ENCODE peak calls at places on chromosomes 11 and 22, in ten cellular contexts. P is foreskin fibroblast, C is lower leg skin, G is kidney epithelial cell, S is fibroblast of mammary gland, T is upper lobe of right lung, D is GM12865, Y is HCT116, X is sigmoid colon, W is brain microvascular endothelial cell. A is an unnamed sample.

GRCh38 chr11:45104790-45105084 is 41.7 kb upstream of the PRDM11 start:
- DNase-seq in W (no peak), P (no peak), S (no peak), T (no peak), G (no peak), D (no peak), Y (no peak), X (no peak), C (peak), A (no peak)

GRCh38 chr22:39856588-39856987 is 37.0 kb downstream of the ENTHD1 start:
- DNase-seq in S (no peak), G (no peak), X (no peak), P (no peak), D (no peak), C (no peak), W (no peak), Y (no peak), T (no peak), A (no peak)

GRCh38 chr22:31343235-31344191 is 2.6 kb downstream of the PATZ1 start:
- DNase-seq in T (peak), D (peak), G (no peak), Y (no peak), W (no peak), C (peak), X (no peak), S (no peak), P (peak), A (peak)

GRCh38 chr11:72091292-72091691 is 10.6 kb downstream of the LRRC51 start:
- DNase-seq in X (peak), W (peak), C (no peak), S (peak), T (peak), D (peak), P (peak), G (no peak), Y (no peak), A (peak)

GRCh38 chr11:117435296-117435695 is 107.6 kb downstream of the CEP164 start:
- DNase-seq in Y (no peak), W (no peak), S (no peak), X (no peak), C (no peak), D (peak), T (no peak), P (no peak), G (no peak), A (no peak)

GRCh38 chr11:93611836-93612677 is 49.4 kb upstream of the CEP295 start:
- DNase-seq in G (no peak), P (no peak), X (no peak), C (no peak), Y (no peak), D (no peak), S (no peak), W (no peak), T (no peak), A (no peak)

GRCh38 chr22:40241200-40241763 is 63.6 kb downstream of the TNRC6B start:
- DNase-seq in S (no peak), T (no peak), C (no peak), Y (no peak), X (no peak), P (no peak), G (no peak), D (no peak), W (no peak), A (no peak)

GRCh38 chr22:48258108-48258705 is 1495.8 kb downstream of the TBC1D22A start:
- DNase-seq in T (no peak), P (no peak), D (no peak), G (no peak), W (no peak), C (peak), Y (no peak), S (no peak), X (no peak), A (no peak)

GRCh38 chr11:65132988-65133700 is 1.2 kb downstream of the SYVN1 start:
- DNase-seq in S (no peak), G (no peak), D (peak), X (peak), C (no peak), Y (peak), P (no peak), T (peak), W (no peak), A (peak)

GRCh38 chr11:2666828-2667570 is 32.8 kb downstream of the KCNQ1OT1 start:
- DNase-seq in D (no peak), G (no peak), Y (no peak), C (peak), P (no peak), W (no peak), X (peak), T (peak), S (peak), A (no peak)

GRCh38 chr11:116929393-116930090 is 92.1 kb upstream of the APOA1 start:
- DNase-seq in C (no peak), X (no peak), S (peak), D (no peak), G (no peak), Y (no peak), P (no peak), W (peak), T (no peak), A (no peak)

GRCh38 chr11:107562647-107563208 is 2.8 kb downstream of the ALKBH8 start:
- DNase-seq in P (peak), W (peak), X (no peak), S (peak), G (peak), Y (peak), C (no peak), T (no peak), D (no peak), A (peak)

GRCh38 chr11:36254739-36255138 is 34.5 kb downstream of the COMMD9 start:
- DNase-seq in S (peak), G (no peak), C (no peak), W (no peak), T (no peak), D (no peak), Y (no peak), P (peak), X (no peak), A (peak)

GRCh38 chr22:25706197-25706596 is 35.8 kb upstream of the MYO18B start:
- DNase-seq in C (no peak), X (no peak), G (no peak), W (no peak), S (no peak), Y (no peak), D (no peak), P (no peak), T (no peak), A (no peak)

GRCh38 chr22:43200031-43200430 is 13.1 kb upstream of the TTLL12 start:
- DNase-seq in Y (no peak), T (no peak), P (no peak), S (no peak), G (no peak), W (no peak), D (no peak), C (no peak), X (no peak), A (no peak)

GRCh38 chr11:34266987-34267386 is 90.8 kb downstream of the ABTB2 start:
- DNase-seq in W (no peak), G (no peak), P (peak), Y (no peak), T (no peak), D (no peak), S (no peak), C (no peak), X (no peak), A (no peak)

GRCh38 chr11:7614656-7615055 is 58.6 kb downstream of the CYB5R2 start:
- DNase-seq in C (no peak), S (no peak), W (no peak), P (no peak), Y (no peak), X (no peak), D (no peak), T (no peak), G (no peak), A (no peak)

GRCh38 chr11:83006877-83007330 is 64.8 kb downstream of the RAB30 start:
- DNase-seq in X (no peak), P (no peak), W (no peak), C (no peak), Y (no peak), G (no peak), D (peak), S (no peak), T (no peak), A (no peak)

GRCh38 chr22:46833228-46833627 is 70.8 kb downstream of the TBC1D22A start:
- DNase-seq in W (peak), S (no peak), C (no peak), X (no peak), G (no peak), P (peak), T (no peak), Y (peak), D (no peak), A (peak)
- TF ChIP-seq CTCF in W (peak), S (no peak), C (no peak), X (no peak), G (peak), P (peak), T (no peak), Y (no peak), D (no peak), A (peak)

DNA sequence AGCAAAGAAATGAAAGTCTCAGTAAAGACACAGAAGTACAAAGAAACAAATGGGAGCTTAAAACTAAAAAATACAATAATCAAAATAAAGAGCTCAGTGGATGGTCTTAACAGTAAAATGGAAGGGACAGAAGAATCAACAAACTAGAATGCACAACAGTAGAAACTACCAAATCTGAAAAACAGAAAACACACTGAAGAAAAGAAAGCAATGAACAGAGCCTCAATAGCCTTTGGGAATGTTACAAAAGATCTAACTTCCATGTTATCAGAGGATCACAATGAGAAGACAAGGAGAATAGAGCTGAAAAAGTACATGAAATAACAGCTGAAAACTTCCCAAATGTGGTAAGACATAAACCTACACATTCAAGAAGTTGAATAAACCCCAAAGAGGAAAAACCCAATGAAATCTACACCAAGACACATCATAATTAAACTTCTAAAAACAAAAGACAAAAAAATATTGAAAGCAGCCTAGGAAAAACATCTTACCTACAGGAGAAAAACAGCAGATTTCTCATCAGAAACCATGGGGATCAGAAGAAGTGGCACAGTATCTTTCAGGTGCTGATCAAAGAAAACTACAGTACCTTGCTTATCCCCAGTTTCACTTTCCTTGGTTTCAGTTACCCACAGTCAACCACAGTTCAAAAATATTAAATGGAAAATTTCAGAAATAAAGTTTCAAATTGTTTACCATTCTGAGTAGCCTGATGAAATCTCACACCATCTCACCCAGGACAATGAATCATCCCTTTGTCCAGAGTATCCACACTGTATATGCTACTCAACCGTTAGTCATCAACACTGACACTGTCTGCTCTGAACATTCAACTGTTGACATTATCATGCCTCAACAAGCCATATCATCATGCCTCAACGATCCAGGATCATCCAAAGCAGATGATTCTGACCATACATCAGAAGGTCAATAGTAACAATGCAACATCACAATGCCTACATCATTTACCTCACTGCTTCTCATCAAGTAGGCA is 22.2 kb downstream of the RRAS2 start:
- DNase-seq in T (no peak), S (peak), D (no peak), X (no peak), P (peak), Y (peak), C (no peak), G (peak), W (peak), A (peak)
- H3K4me3 ChIP-seq in T (no peak), S (no peak), D (no peak), X (no peak), P (no peak), Y (no peak), C (no peak), G (no peak), W (peak), A (peak)

GRCh38 chr22:38518620-38519019 is 12.5 kb upstream of the DDX17 start:
- DNase-seq in X (no peak), C (no peak), D (no peak), T (no peak), S (no peak), G (no peak), W (no peak), P (no peak), Y (no peak), A (no peak)

GRCh38 chr22:38513063-38513462 is 7.0 kb upstream of the DDX17 start:
- DNase-seq in Y (no peak), W (no peak), P (no peak), G (no peak), T (no peak), X (no peak), S (no peak), C (no peak), D (peak), A (no peak)
- TF ChIP-seq CTCF in Y (no peak), W (no peak), P (no peak), G (no peak), T (no peak), X (no peak), S (no peak), C (no peak), D (peak), A (no peak)

GRCh38 chr11:94738746-94739145 is 29.4 kb upstream of the AMOTL1 start:
- DNase-seq in P (no peak), T (no peak), X (no peak), C (no peak), W (no peak), S (no peak), G (no peak), D (no peak), Y (no peak), A (no peak)

GRCh38 chr11:94739331-94739730 is 28.8 kb upstream of the AMOTL1 start:
- DNase-seq in W (no peak), S (no peak), T (no peak), X (no peak), D (no peak), G (no peak), C (no peak), P (no peak), Y (no peak), A (no peak)

GRCh38 chr11:94742645-94743044 is 25.5 kb upstream of the AMOTL1 start:
- DNase-seq in G (no peak), X (no peak), D (no peak), S (no peak), T (no peak), C (no peak), Y (no peak), W (no peak), P (no peak), A (no peak)

GRCh38 chr11:94740083-94740974 is 27.8 kb upstream of the AMOTL1 start:
- DNase-seq in W (no peak), C (peak), T (peak), P (peak), G (no peak), S (no peak), X (peak), Y (no peak), D (no peak), A (no peak)

GRCh38 chr11:94740975-94741707 is 27.0 kb upstream of the AMOTL1 start:
- DNase-seq in S (peak), G (no peak), W (peak), P (peak), C (peak), X (peak), Y (peak), D (peak), T (peak), A (peak)
- H3K4me3 ChIP-seq in S (peak), G (peak), W (peak), P (peak), C (peak), X (peak), Y (no peak), D (no peak), T (peak), A (peak)

DNA sequence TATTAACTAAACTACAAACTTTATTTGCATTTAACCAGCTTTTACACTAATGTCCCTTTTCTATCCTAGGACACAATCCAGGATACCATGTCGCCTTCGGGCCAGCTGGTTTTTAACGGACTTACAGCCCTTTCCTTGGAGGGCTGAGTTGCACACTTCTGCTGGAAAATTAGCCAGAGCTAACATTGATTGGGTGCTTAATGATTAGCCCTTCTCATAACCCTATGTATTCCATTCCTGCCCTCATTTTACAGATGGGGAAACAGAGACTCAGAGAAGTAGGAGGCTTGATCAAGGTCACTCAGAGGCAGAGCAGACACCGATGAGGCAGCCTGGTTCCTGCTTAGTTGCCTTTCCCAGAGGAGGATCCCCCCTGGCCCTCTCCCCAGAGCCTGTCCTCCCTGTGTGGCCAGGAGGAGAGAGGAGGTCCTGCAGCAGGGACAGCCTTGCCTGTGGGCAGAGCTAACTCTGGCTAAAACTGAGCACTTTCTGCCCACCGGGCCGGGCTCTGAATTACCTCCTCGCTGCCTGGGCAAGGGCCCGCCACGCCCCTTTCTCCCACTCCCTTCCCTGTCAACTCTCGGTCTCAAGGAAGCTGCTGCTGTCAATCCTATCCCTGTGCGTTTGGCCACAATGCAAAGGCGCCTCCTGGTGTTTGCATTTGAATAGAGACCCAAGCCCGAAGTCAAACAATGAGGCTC is 59.6 kb upstream of the PAX6 start:
- DNase-seq in P (peak), D (peak), X (no peak), W (peak), Y (peak), S (peak), T (no peak), G (no peak), C (peak), A (peak)
- TF ChIP-seq CTCF in P (peak), D (peak), X (peak), W (peak), Y (peak), S (peak), T (peak), G (peak), C (no peak), A (peak)

DNA sequence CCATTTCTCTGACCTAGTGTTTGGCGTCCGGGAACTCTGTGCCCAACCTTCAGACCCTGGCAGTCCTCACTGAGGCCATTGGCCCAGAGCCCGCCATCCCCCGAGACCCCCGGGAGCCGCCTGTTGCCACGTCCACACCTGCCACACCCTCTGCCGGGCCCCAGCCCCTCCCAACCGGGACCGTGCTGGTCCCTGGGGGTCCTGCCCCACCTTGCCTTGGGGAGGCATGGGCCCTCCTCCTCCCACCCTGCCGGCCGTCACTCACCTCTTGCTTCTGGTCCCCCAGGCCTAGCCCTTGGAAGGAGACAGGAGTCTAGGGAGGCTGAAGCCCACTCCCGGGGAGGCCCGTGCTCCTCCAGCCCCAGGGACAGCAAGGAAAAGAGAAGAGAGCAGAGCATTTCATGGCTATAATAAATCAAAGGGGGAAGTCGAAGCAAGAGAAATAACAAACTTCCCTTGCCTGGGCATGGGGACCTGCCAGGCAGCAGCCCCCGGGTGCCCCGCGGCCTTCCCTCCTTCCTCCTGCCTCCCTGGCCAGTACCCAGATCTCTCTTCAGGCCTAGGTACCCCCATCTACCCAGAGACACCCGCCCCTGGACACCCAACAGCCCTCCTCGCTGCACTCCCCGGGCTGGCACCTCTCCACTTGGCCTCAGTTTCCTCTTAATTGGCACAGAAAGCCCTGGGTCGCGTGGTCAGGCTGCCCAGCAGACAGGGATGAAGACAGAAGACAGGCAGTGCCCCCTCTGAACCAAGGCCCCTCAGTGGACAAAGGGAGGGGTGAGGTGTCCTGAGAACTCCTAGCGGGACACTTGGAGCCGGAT is 13.0 kb upstream of the SLC39A13 start:
- DNase-seq in X (no peak), G (no peak), W (no peak), S (no peak), P (no peak), C (no peak), T (no peak), Y (no peak), D (no peak), A (no peak)
- H3K4me3 ChIP-seq in X (no peak), G (no peak), W (no peak), S (no peak), P (no peak), C (no peak), T (peak), Y (no peak), D (peak), A (no peak)

GRCh38 chr11:128262463-128263345 is 324.7 kb downstream of the ETS1 start:
- DNase-seq in C (no peak), Y (no peak), P (no peak), X (no peak), T (no peak), S (no peak), D (no peak), G (no peak), W (no peak), A (no peak)

GRCh38 chr11:128269466-128269865 is 317.9 kb downstream of the ETS1 start:
- DNase-seq in Y (no peak), X (no peak), P (peak), C (no peak), G (no peak), D (no peak), S (peak), T (no peak), W (no peak), A (no peak)

GRCh38 chr11:128271401-128271800 is 316.0 kb downstream of the ETS1 start:
- DNase-seq in W (no peak), G (no peak), P (no peak), D (no peak), X (no peak), T (no peak), S (no peak), C (no peak), Y (no peak), A (no peak)

GRCh38 chr11:128261011-128261421 is 326.3 kb downstream of the ETS1 start:
- DNase-seq in X (no peak), D (no peak), T (no peak), C (no peak), W (no peak), Y (no peak), S (no peak), G (no peak), P (no peak), A (no peak)

GRCh38 chr11:128266893-128267292 is 320.5 kb downstream of the ETS1 start:
- DNase-seq in S (no peak), T (no peak), C (no peak), W (no peak), G (no peak), P (no peak), D (no peak), Y (no peak), X (no peak), A (no peak)
- TF ChIP-seq CTCF in S (no peak), T (no peak), C (no peak), W (no peak), G (no peak), P (no peak), D (no peak), Y (no peak), X (no peak), A (no peak)

GRCh38 chr11:75583710-75584658 is 21.9 kb downstream of the SERPINH1 start:
- DNase-seq in G (no peak), T (peak), P (peak), C (peak), X (peak), D (no peak), Y (no peak), S (peak), W (no peak), A (no peak)
- H3K4me3 ChIP-seq in G (peak), T (peak), P (peak), C (peak), X (peak), D (peak), Y (no peak), S (peak), W (peak), A (peak)

A was measured in epithelial cell of esophagus.